ENCODE peak calls at places on chromosome 7, in eight cellular contexts. One of them, this sample, is unnamed.

GRCh38 chr7:144747961-144748360 is 87.9 kb downstream of the TPK1 start:
- DNase-seq in PC-9: no peak
- DNase-seq in AG09309: no peak
- DNase-seq in HL-60: no peak
- DNase-seq in GM12864: no peak
- DNase-seq in vagina: no peak
- DNase-seq in ovary: no peak
- DNase-seq in psoas muscle: no peak
- DNase-seq in this sample: no peak

GRCh38 chr7:2761131-2761624 is 73.2 kb downstream of the AMZ1 start:
- DNase-seq in PC-9: no peak
- DNase-seq in AG09309: no peak
- DNase-seq in HL-60: no peak
- DNase-seq in GM12864: no peak
- DNase-seq in vagina: no peak
- DNase-seq in ovary: no peak
- DNase-seq in psoas muscle: no peak
- DNase-seq in this sample: no peak

GRCh38 chr7:91266931-91267557 is 2.8 kb downstream of the FZD1 start:
- DNase-seq in PC-9: no peak
- DNase-seq in AG09309: no peak
- DNase-seq in HL-60: no peak
- DNase-seq in GM12864: no peak
- DNase-seq in vagina: no peak
- DNase-seq in ovary: peak; percentile 49
- DNase-seq in psoas muscle: no peak
- DNase-seq in this sample: no peak

GRCh38 chr7:15284406-15284805 is 277.4 kb downstream of the AGMO start:
- DNase-seq in PC-9: no peak
- DNase-seq in AG09309: no peak
- DNase-seq in HL-60: no peak
- DNase-seq in GM12864: no peak
- DNase-seq in vagina: no peak
- DNase-seq in ovary: no peak
- DNase-seq in psoas muscle: no peak
- DNase-seq in this sample: no peak

GRCh38 chr7:51111256-51111655 is 205.4 kb downstream of the COBL start:
- DNase-seq in PC-9: no peak
- DNase-seq in AG09309: no peak
- DNase-seq in HL-60: no peak
- DNase-seq in GM12864: no peak
- DNase-seq in vagina: no peak
- DNase-seq in ovary: no peak
- DNase-seq in psoas muscle: no peak
- DNase-seq in this sample: no peak

GRCh38 chr7:84744388-84744787 is 442.5 kb downstream of the SEMA3D start:
- DNase-seq in PC-9: no peak
- DNase-seq in AG09309: no peak
- DNase-seq in HL-60: no peak
- DNase-seq in GM12864: no peak
- DNase-seq in vagina: no peak
- DNase-seq in ovary: no peak
- DNase-seq in psoas muscle: no peak
- DNase-seq in this sample: no peak

GRCh38 chr7:151801291-151801690 is 75.6 kb downstream of the PRKAG2 start:
- DNase-seq in PC-9: no peak
- DNase-seq in AG09309: no peak
- DNase-seq in HL-60: no peak
- DNase-seq in GM12864: no peak
- DNase-seq in vagina: no peak
- DNase-seq in ovary: no peak
- DNase-seq in psoas muscle: peak; percentile 12
- DNase-seq in this sample: peak; percentile 5

GRCh38 chr7:87414400-87415188 is 60.9 kb downstream of the ABCB4 start:
- DNase-seq in PC-9: no peak
- DNase-seq in AG09309: no peak
- DNase-seq in HL-60: no peak
- DNase-seq in GM12864: no peak
- DNase-seq in vagina: no peak
- DNase-seq in ovary: no peak
- DNase-seq in psoas muscle: no peak
- DNase-seq in this sample: no peak

GRCh38 chr7:3754488-3755365 is 453.7 kb downstream of the SDK1 start:
- DNase-seq in PC-9: no peak
- DNase-seq in AG09309: no peak
- DNase-seq in HL-60: no peak
- DNase-seq in GM12864: no peak
- DNase-seq in vagina: no peak
- DNase-seq in ovary: peak; percentile 28
- DNase-seq in psoas muscle: no peak
- DNase-seq in this sample: no peak

GRCh38 chr7:100247152-100247757 is 27.5 kb downstream of the PVRIG start:
- DNase-seq in PC-9: peak; percentile 97
- DNase-seq in AG09309: peak; percentile 7
- DNase-seq in HL-60: no peak
- DNase-seq in GM12864: no peak
- DNase-seq in vagina: no peak
- DNase-seq in ovary: no peak
- DNase-seq in psoas muscle: peak; percentile 88
- DNase-seq in this sample: peak; percentile 40

GRCh38 chr7:42678315-42678714 is 233.6 kb downstream of the C7orf25 start:
- DNase-seq in PC-9: no peak
- DNase-seq in AG09309: peak; percentile 35
- DNase-seq in HL-60: no peak
- DNase-seq in GM12864: no peak
- DNase-seq in vagina: no peak
- DNase-seq in ovary: no peak
- DNase-seq in psoas muscle: no peak
- DNase-seq in this sample: no peak

GRCh38 chr7:2200584-2200980 is 32.2 kb downstream of the MAD1L1 start:
- DNase-seq in PC-9: no peak
- DNase-seq in AG09309: no peak
- DNase-seq in HL-60: no peak
- DNase-seq in GM12864: no peak
- DNase-seq in vagina: no peak
- DNase-seq in ovary: no peak
- DNase-seq in psoas muscle: no peak
- DNase-seq in this sample: no peak

GRCh38 chr7:34928052-34928451 is 109.2 kb downstream of the DPY19L1 start:
- DNase-seq in PC-9: peak; percentile 29
- DNase-seq in AG09309: no peak
- DNase-seq in HL-60: peak; percentile 14
- DNase-seq in GM12864: peak; percentile 2
- DNase-seq in vagina: no peak
- DNase-seq in ovary: no peak
- DNase-seq in psoas muscle: peak; percentile 54
- DNase-seq in this sample: peak; percentile 85

GRCh38 chr7:31938650-31939049 is 131.6 kb downstream of the PDE1C start:
- DNase-seq in PC-9: no peak
- DNase-seq in AG09309: no peak
- DNase-seq in HL-60: no peak
- DNase-seq in GM12864: no peak
- DNase-seq in vagina: no peak
- DNase-seq in ovary: no peak
- DNase-seq in psoas muscle: no peak
- DNase-seq in this sample: no peak
- TF ChIP-seq CTCF in PC-9: peak; percentile 23
- TF ChIP-seq CTCF in AG09309: no peak
- TF ChIP-seq CTCF in HL-60: no peak
- TF ChIP-seq CTCF in GM12864: peak; percentile 11
- TF ChIP-seq CTCF in vagina: no peak
- TF ChIP-seq CTCF in ovary: no peak
- TF ChIP-seq CTCF in psoas muscle: no peak
- TF ChIP-seq CTCF in this sample: peak; percentile 37

DNA sequence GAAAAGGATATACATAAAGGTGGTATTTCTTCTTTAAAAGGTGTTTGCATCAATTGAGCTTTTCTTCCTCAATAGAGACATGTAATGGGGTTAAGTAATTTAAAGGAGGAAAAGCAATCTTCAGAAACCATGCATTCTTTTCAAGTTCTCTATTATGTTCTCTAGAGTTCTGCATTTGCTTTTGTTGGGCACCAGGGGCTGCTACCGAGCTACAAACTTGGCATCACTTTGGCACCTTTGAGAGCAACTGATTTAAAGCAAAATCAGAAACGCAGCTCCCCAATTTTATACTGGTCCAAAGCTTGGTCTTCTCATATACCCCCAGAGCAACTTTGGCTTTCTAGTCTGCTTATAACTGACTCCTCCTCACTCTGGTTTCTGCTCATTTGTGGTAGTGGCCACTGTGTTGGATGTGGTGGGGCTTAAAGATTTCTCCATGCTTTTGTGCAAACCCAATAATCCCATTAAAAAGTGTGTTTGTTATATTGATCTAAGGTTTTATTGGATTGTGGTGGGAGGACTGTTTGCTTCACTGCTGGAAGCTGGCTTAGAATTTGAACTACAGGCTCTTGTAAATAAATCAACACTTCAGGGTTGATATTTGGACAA is 712.1 kb downstream of the PHTF2 start:
- DNase-seq in PC-9: peak; percentile 40
- DNase-seq in AG09309: peak; percentile 32
- DNase-seq in HL-60: peak; percentile 17
- DNase-seq in GM12864: no peak
- DNase-seq in vagina: no peak
- DNase-seq in ovary: peak; percentile 17
- DNase-seq in psoas muscle: no peak
- DNase-seq in this sample: peak; percentile 47
- TF ChIP-seq CTCF in PC-9: peak; percentile 66
- TF ChIP-seq CTCF in AG09309: peak; percentile 85
- TF ChIP-seq CTCF in HL-60: peak; percentile 36
- TF ChIP-seq CTCF in GM12864: peak; percentile 84
- TF ChIP-seq CTCF in vagina: peak; percentile 35
- TF ChIP-seq CTCF in ovary: no peak
- TF ChIP-seq CTCF in psoas muscle: peak; percentile 66
- TF ChIP-seq CTCF in this sample: peak; percentile 59

GRCh38 chr7:8434290-8435002 is 1.0 kb downstream of the NXPH1 start:
- DNase-seq in PC-9: no peak
- DNase-seq in AG09309: no peak
- DNase-seq in HL-60: no peak
- DNase-seq in GM12864: no peak
- DNase-seq in vagina: no peak
- DNase-seq in ovary: no peak
- DNase-seq in psoas muscle: no peak
- DNase-seq in this sample: peak; percentile 58

GRCh38 chr7:8435597-8436243 is 2.3 kb downstream of the NXPH1 start:
- DNase-seq in PC-9: no peak
- DNase-seq in AG09309: no peak
- DNase-seq in HL-60: no peak
- DNase-seq in GM12864: no peak
- DNase-seq in vagina: no peak
- DNase-seq in ovary: no peak
- DNase-seq in psoas muscle: no peak
- DNase-seq in this sample: no peak

GRCh38 chr7:8435120-8435519 is 1.7 kb downstream of the NXPH1 start:
- DNase-seq in PC-9: no peak
- DNase-seq in AG09309: no peak
- DNase-seq in HL-60: no peak
- DNase-seq in GM12864: no peak
- DNase-seq in vagina: no peak
- DNase-seq in ovary: no peak
- DNase-seq in psoas muscle: no peak
- DNase-seq in this sample: peak; percentile 48

GRCh38 chr7:8433477-8434289 is at the start of gene NXPH1:
- DNase-seq in PC-9: no peak
- DNase-seq in AG09309: no peak
- DNase-seq in HL-60: no peak
- DNase-seq in GM12864: no peak
- DNase-seq in vagina: no peak
- DNase-seq in ovary: no peak
- DNase-seq in psoas muscle: no peak
- DNase-seq in this sample: peak; percentile 72

DNA sequence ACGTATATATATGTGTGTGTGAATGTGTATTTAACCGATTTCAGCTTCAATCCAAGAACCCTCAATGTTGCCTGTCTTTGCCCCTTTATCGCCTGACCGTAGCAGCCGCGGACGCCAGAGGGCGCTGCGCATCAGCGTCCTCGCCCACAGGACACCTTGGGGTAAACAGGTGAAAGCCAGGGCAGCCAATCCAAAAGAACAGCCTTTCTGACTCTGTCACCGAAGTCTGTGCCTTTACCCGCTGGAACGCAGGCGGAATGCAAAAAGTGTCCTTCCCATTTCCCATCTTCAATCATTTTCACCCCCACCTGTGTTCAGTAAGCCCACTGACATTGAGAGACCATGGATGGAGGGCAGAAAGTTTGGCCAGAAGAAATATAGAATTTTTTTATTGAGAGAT is 3.6 kb downstream of the NXPH1 start:
- DNase-seq in PC-9: peak; percentile 66
- DNase-seq in AG09309: no peak
- DNase-seq in HL-60: peak; percentile 14
- DNase-seq in GM12864: peak; percentile 8
- DNase-seq in vagina: no peak
- DNase-seq in ovary: no peak
- DNase-seq in psoas muscle: no peak
- DNase-seq in this sample: peak; percentile 87
- TF ChIP-seq CTCF in PC-9: peak; percentile 89
- TF ChIP-seq CTCF in AG09309: peak; percentile 46
- TF ChIP-seq CTCF in HL-60: peak; percentile 59
- TF ChIP-seq CTCF in GM12864: peak; percentile 97
- TF ChIP-seq CTCF in vagina: no peak
- TF ChIP-seq CTCF in ovary: no peak
- TF ChIP-seq CTCF in psoas muscle: peak; percentile 15
- TF ChIP-seq CTCF in this sample: peak; percentile 89

GRCh38 chr7:140605337-140605736 is 35.3 kb downstream of the DENND2A start:
- DNase-seq in PC-9: no peak
- DNase-seq in AG09309: no peak
- DNase-seq in HL-60: no peak
- DNase-seq in GM12864: no peak
- DNase-seq in vagina: no peak
- DNase-seq in ovary: no peak
- DNase-seq in psoas muscle: no peak
- DNase-seq in this sample: no peak
- TF ChIP-seq CTCF in PC-9: no peak
- TF ChIP-seq CTCF in AG09309: peak; percentile 7
- TF ChIP-seq CTCF in HL-60: no peak
- TF ChIP-seq CTCF in GM12864: no peak
- TF ChIP-seq CTCF in vagina: no peak
- TF ChIP-seq CTCF in ovary: no peak
- TF ChIP-seq CTCF in psoas muscle: no peak
- TF ChIP-seq CTCF in this sample: no peak

DNA sequence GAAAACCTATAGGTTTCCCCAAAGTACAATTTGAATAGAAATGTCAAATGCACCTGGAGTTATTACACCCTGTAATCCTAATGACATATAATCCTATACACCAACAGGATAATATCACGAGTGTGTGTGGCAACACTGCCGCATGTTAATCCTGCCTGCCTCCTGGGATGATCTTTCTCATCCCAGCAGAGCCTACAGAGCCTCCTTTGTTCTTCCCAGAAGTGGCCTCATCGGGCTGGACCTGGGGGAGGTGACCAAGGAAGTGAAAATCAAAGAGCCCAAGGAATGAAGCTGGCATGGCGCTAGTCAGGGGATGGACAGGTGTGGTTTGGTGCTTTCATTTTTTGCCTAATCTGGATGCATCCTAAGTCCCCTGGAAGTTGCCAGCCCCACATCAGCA is 29.5 kb upstream of the LEP start:
- DNase-seq in PC-9: no peak
- DNase-seq in AG09309: no peak
- DNase-seq in HL-60: no peak
- DNase-seq in GM12864: no peak
- DNase-seq in vagina: no peak
- DNase-seq in ovary: no peak
- DNase-seq in psoas muscle: no peak
- DNase-seq in this sample: no peak
- TF ChIP-seq CTCF in PC-9: no peak
- TF ChIP-seq CTCF in AG09309: no peak
- TF ChIP-seq CTCF in HL-60: no peak
- TF ChIP-seq CTCF in GM12864: no peak
- TF ChIP-seq CTCF in vagina: no peak
- TF ChIP-seq CTCF in ovary: no peak
- TF ChIP-seq CTCF in psoas muscle: no peak
- TF ChIP-seq CTCF in this sample: no peak

This sample was measured in glutamatergic neuron.